ENCODE peak calls at places on chromosomes 4 and X, in four cellular contexts. W is K562, V is HepG2, Z is GM12878. T is an unnamed sample.
A peak's percentile ranks its signal among the peaks of the same experiment; 100 is the strongest.

GRCh38 chrX:84186603-84187358 is 1.2 kb downstream of the RPS6KA6 start:
- DNase-seq in W (no peak), V (no peak), Z (no peak), T (peak; percentile 8)

GRCh38 chr4:23135792-23136645 is 443.3 kb downstream of the GBA3 start:
- DNase-seq in W (peak; percentile 56), V (peak; percentile 35), Z (no peak), T (no peak)

GRCh38 chr4:64598068-64598467 is 188.8 kb upstream of the TECRL start:
- DNase-seq in W (no peak), V (no peak), Z (no peak), T (no peak)

GRCh38 chr4:52051213-52051614 is at the start of gene SPATA18:
- DNase-seq in W (no peak), V (no peak), Z (no peak), T (peak; percentile 19)

GRCh38 chr4:147518846-147519767 is 38.2 kb downstream of the EDNRA start:
- DNase-seq in W (peak; percentile 32), V (peak; percentile 39), Z (peak; percentile 28), T (peak; percentile 70)

GRCh38 chrX:2342878-2343277 is 157.9 kb downstream of the DHRSX start:
- DNase-seq in W (no peak), V (no peak), Z (no peak), T (no peak)

GRCh38 chrX:29044802-29045201 is 457.6 kb downstream of the IL1RAPL1 start:
- DNase-seq in W (no peak), V (no peak), Z (no peak), T (no peak)

GRCh38 chr4:38037627-38038026 is 77.4 kb downstream of the PTTG2 start:
- DNase-seq in W (no peak), V (peak; percentile 78), Z (no peak), T (no peak)

GRCh38 chr4:82900016-82900334 is 560 bp upstream of the THAP9 start:
- DNase-seq in W (no peak), V (no peak), Z (peak; percentile 35), T (no peak)

GRCh38 chr4:153809916-153810810 is 21.3 kb upstream of the SFRP2 start:
- DNase-seq in W (no peak), V (no peak), Z (no peak), T (no peak)

GRCh38 chr4:8644966-8645752 is 52.6 kb downstream of the CPZ start:
- DNase-seq in W (no peak), V (no peak), Z (no peak), T (no peak)

GRCh38 chr4:38601244-38601915 is 62.6 kb upstream of the KLF3 start:
- DNase-seq in W (no peak), V (peak; percentile 49), Z (no peak), T (no peak)

GRCh38 chr4:14008494-14008893 is 381.0 kb upstream of the BOD1L1 start:
- DNase-seq in W (no peak), V (no peak), Z (no peak), T (no peak)

GRCh38 chr4:89610236-89610635 is 226.7 kb downstream of the SNCA start:
- DNase-seq in W (no peak), V (no peak), Z (no peak), T (no peak)

GRCh38 chr4:20428410-20429160 is 176.9 kb downstream of the SLIT2 start:
- DNase-seq in W (no peak), V (no peak), Z (no peak), T (no peak)

GRCh38 chr4:122584517-122584916 is 36.3 kb downstream of the IL21 start:
- DNase-seq in W (no peak), V (no peak), Z (no peak), T (no peak)

GRCh38 chrX:140525448-140525847 is 20.6 kb upstream of the SOX3 start:
- DNase-seq in W (no peak), V (no peak), Z (no peak), T (no peak)

GRCh38 chrX:39721570-39722279 is 376.0 kb downstream of the BCOR start:
- DNase-seq in W (no peak), V (no peak), Z (no peak), T (no peak)

GRCh38 chrX:13927175-13927574 is 102.5 kb downstream of the GEMIN8 start:
- DNase-seq in W (no peak), V (no peak), Z (no peak), T (no peak)

GRCh38 chr4:2008921-2009650 is at the start of gene NELFA:
- DNase-seq in W (peak; percentile 85), V (peak; percentile 93), Z (peak; percentile 57), T (peak; percentile 96)

GRCh38 chrX:63922221-63922620 is 137.2 kb upstream of the ARHGEF9 start:
- DNase-seq in W (no peak), V (no peak), Z (no peak), T (no peak)

GRCh38 chr4:102694791-102695190 is 66.0 kb downstream of the MANBA start:
- DNase-seq in W (no peak), V (no peak), Z (no peak), T (no peak)

GRCh38 chrX:16711219-16712115 is 1.0 kb downstream of the CTPS2 start:
- DNase-seq in W (peak; percentile 39), V (peak; percentile 21), Z (no peak), T (peak; percentile 18)

GRCh38 chr4:114364857-114365256 is 233.8 kb upstream of the UGT8 start:
- DNase-seq in W (no peak), V (no peak), Z (no peak), T (no peak)

GRCh38 chr4:170047774-170048354 is 21.7 kb upstream of the MFAP3L start:
- DNase-seq in W (peak; percentile 28), V (peak; percentile 53), Z (no peak), T (peak; percentile 52)

GRCh38 chrX:24877854-24878650 is 137.7 kb downstream of the ARX start:
- DNase-seq in W (no peak), V (peak; percentile 5), Z (no peak), T (no peak)
- TF ChIP-seq CBFB in W (no peak), V (no peak), Z (no peak), T (no peak)

GRCh38 chr4:40972722-40973121 is 223.0 kb downstream of the NSUN7 start:
- DNase-seq in W (no peak), V (no peak), Z (no peak), T (no peak)

GRCh38 chr4:40978548-40978947 is 228.8 kb downstream of the NSUN7 start:
- DNase-seq in W (no peak), V (no peak), Z (no peak), T (no peak)

GRCh38 chr4:40980318-40980883 is 230.6 kb downstream of the NSUN7 start:
- DNase-seq in W (no peak), V (peak; percentile 20), Z (no peak), T (no peak)

GRCh38 chr4:40971346-40971745 is 221.6 kb downstream of the NSUN7 start:
- DNase-seq in W (no peak), V (no peak), Z (no peak), T (no peak)

DNA sequence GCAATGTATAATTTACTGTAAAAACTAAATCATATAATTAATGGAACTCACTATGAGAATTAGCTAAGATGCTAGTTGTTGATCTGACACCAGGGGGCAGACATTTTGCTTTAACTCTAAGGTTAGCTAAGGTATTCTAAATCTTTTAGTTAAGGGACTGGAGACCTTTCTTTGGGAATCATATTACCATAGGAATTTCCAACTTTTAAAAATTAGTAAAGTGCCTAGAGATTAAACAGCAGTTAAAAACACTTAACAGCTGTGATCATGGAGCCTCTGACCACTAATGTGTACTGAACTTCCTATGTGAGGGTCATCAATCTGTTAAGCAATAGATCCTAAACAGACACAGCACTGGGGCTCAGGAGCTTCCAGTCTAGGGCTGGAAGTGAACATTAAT is 226.6 kb downstream of the NSUN7 start:
- DNase-seq in W (peak; percentile 30), V (peak; percentile 57), Z (no peak), T (peak; percentile 26)
- TF ChIP-seq CBFB in W (no peak), V (no peak), Z (no peak), T (no peak)

GRCh38 chrX:46597774-46598173 is 24.2 kb downstream of the CHST7 start:
- DNase-seq in W (no peak), V (no peak), Z (no peak), T (no peak)
- TF ChIP-seq CBFB in W (no peak), V (no peak), Z (no peak), T (no peak)

DNA sequence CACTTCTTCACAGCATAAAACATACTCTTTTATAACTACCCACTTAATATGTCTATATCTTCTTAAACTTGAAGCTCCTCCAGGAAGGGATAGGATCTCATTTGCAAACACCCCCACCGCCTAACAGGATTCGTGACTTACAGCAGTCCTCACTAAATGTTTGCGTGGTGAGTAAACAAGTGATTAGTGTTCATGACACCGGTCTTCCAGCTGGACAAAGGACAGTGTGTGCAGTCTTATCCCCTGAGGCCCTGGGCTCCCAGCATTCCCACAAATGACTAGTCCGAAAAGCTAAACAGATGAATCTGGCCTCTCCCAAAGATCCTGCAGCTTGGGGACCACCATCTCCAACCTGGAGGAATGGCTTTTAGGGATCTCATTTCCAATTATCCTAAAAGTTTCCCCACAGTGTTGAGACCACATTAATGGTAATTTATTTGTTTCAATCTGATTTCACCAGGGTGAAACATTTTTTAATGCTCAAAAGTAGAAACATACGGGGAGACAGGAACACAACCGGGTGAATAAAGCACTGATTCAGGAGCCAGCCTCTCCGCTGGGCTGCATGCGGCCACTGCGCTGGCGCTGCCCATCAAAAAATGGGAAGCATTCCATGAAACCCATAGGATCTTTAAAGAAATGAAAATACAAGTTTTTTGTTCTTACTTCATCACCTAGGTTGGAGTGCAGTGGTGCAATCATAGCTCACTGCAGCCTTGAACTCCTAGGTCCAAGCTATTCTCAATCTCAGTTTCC is 69.2 kb downstream of the HADH start:
- DNase-seq in W (peak; percentile 17), V (peak; percentile 27), Z (no peak), T (no peak)
- TF ChIP-seq CBFB in W (no peak), V (no peak), Z (no peak), T (no peak)

DNA sequence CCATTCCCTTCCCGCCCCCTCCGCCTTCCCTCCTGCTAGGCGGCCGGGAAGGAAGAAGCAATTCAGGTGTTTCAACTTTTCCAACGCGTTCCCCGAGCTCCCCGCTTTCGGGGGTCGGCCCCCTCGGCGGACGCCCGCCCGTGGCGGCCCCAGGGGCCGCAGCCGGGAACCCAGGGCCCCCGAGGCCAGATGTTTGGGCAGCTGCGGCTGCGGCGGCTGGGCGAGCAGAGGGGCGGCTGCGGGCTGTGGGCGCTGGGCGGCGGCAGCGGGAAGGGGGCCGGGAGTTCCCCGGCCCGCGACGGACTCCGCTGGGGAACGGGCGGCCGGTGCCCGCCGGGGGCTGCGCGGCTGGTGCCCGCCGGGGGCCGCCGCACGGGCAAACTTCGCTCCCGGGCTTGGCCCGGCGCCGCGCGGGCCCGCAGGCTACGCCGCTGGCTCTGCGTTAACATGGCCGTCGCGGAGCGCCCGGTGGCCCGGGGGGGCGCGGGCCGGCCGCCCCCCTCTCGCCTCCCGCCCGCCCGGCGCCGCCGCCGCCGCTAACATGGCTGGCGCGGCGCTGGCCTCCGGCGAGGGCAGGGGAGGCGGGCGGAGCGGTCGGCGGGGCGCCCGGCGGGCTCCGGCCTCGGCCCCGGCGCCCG is 510 bp downstream of the HMGB3 start:
- DNase-seq in W (peak; percentile 51), V (no peak), Z (no peak), T (no peak)
- TF ChIP-seq CBFB in W (no peak), V (no peak), Z (no peak), T (no peak)

T was measured in WTC11.